ENCODE peak calls at places on chromosomes 5 and 9, in six cellular contexts. X, S, U, H, Q and Y are unnamed samples.

GRCh38 chr9:123556464-123557435 is 200.8 kb downstream of the CRB2 start:
- DNase-seq in Q (no peak), X (no peak), U (no peak), H (no peak), S (no peak), Y (no peak)

GRCh38 chr9:137354153-137354844 is 52.2 kb upstream of the NRARP start:
- DNase-seq in X (no peak), H (no peak), U (no peak), Q (no peak), S (no peak), Y (no peak)

GRCh38 chr5:153352685-153353219 is 137.7 kb upstream of the GRIA1 start:
- DNase-seq in U (no peak), S (no peak), Q (peak), X (peak), H (no peak), Y (no peak)

GRCh38 chr9:21777701-21778100 is 24.7 kb upstream of the MTAP start:
- DNase-seq in Q (no peak), X (peak), S (no peak), H (no peak), U (no peak), Y (no peak)

GRCh38 chr9:79681576-79681975 is 109.8 kb downstream of the TLE4 start:
- DNase-seq in Q (no peak), U (no peak), S (no peak), X (no peak), H (no peak), Y (no peak)

GRCh38 chr5:56638061-56638621 is 177.2 kb upstream of the MAP3K1 start:
- DNase-seq in Q (no peak), H (no peak), S (no peak), U (no peak), X (no peak), Y (no peak)

GRCh38 chr5:150992705-150993104 is 27.7 kb upstream of the GPX3 start:
- DNase-seq in H (peak), Q (no peak), S (no peak), U (no peak), X (no peak), Y (no peak)

GRCh38 chr5:5981562-5981961 is 396.8 kb downstream of the MED10 start:
- DNase-seq in X (no peak), H (no peak), S (no peak), Q (no peak), U (no peak), Y (no peak)

GRCh38 chr9:20041717-20042116 is 252.9 kb upstream of the SLC24A2 start:
- DNase-seq in U (peak), S (no peak), H (no peak), X (no peak), Q (no peak), Y (no peak)

GRCh38 chr5:109105631-109106267 is 304.0 kb downstream of the PJA2 start:
- DNase-seq in H (no peak), U (no peak), X (peak), Q (peak), S (no peak), Y (no peak)

GRCh38 chr5:34658023-34658422 is 1.9 kb downstream of the RAI14 start:
- DNase-seq in U (no peak), X (peak), S (no peak), Q (peak), H (no peak), Y (no peak)

GRCh38 chr9:116000748-116001329 is 152.8 kb upstream of the PAPPA start:
- DNase-seq in S (no peak), Q (no peak), U (no peak), H (no peak), X (no peak), Y (no peak)

GRCh38 chr5:80255425-80255751 is 460 bp downstream of the SERINC5 start:
- DNase-seq in H (peak), X (no peak), Q (peak), U (no peak), S (peak), Y (peak)

GRCh38 chr5:124743534-124744169 is 2.8 kb downstream of the ZNF608 start:
- DNase-seq in U (no peak), H (no peak), S (no peak), Q (no peak), X (no peak), Y (no peak)